ENCODE peak calls at places on chromosomes 11 and 22, in four cellular contexts. V is mammary epithelial cell, Y is IMR-90, B is keratinocyte. Z is an unnamed sample.

GRCh38 chr11:7846003-7846402 is 49.3 kb upstream of the OR5P2 start:
- DNase-seq in V (no peak), Y (peak; percentile 3), B (no peak), Z (no peak)

GRCh38 chr11:117662870-117663269 is 134.1 kb downstream of the DSCAML1 start:
- DNase-seq in V (no peak), Y (no peak), B (no peak), Z (no peak)

GRCh38 chr22:35749808-35750207 is 32.1 kb downstream of the APOL5 start:
- DNase-seq in V (no peak), Y (no peak), B (no peak), Z (no peak)

GRCh38 chr22:20228939-20229272 is 39.2 kb downstream of the RTN4R start:
- DNase-seq in V (no peak), Y (no peak), B (no peak), Z (no peak)

GRCh38 chr11:8567597-8568198 is 26.3 kb downstream of the STK33 start:
- DNase-seq in V (peak; percentile 65), Y (peak; percentile 20), B (peak; percentile 15), Z (no peak)

GRCh38 chr11:114197799-114198500 is 98.2 kb upstream of the NNMT start:
- DNase-seq in V (peak; percentile 14), Y (peak; percentile 71), B (no peak), Z (no peak)

GRCh38 chr11:23181022-23181807 is 320.9 kb upstream of the CCDC179 start:
- DNase-seq in V (no peak), Y (no peak), B (no peak), Z (no peak)

GRCh38 chr11:31656051-31656450 is 146.5 kb downstream of the ELP4 start:
- DNase-seq in V (peak; percentile 29), Y (peak; percentile 9), B (no peak), Z (no peak)

GRCh38 chr22:33166206-33166605 is 108.0 kb upstream of the SYN3 start:
- DNase-seq in V (no peak), Y (no peak), B (no peak), Z (no peak)

GRCh38 chr11:5575159-5575558 is 5.5 kb upstream of the OR52B6 start:
- DNase-seq in V (no peak), Y (no peak), B (no peak), Z (no peak)

GRCh38 chr22:42933783-42934144 is 76.7 kb upstream of the ARFGAP3 start:
- DNase-seq in V (peak; percentile 90), Y (peak; percentile 97), B (no peak), Z (no peak)

GRCh38 chr11:73995731-73996130 is 13.1 kb upstream of the UCP2 start:
- DNase-seq in V (no peak), Y (no peak), B (no peak), Z (peak; percentile 23)

GRCh38 chr11:41351825-41352224 is 107.6 kb downstream of the LRRC4C start:
- DNase-seq in V (no peak), Y (no peak), B (no peak), Z (no peak)

GRCh38 chr11:65436412-65437032 is 13.9 kb downstream of the NEAT1 start:
- DNase-seq in V (no peak), Y (peak; percentile 49), B (no peak), Z (no peak)

GRCh38 chr11:126564588-126564987 is 209.1 kb downstream of the ST3GAL4 start:
- DNase-seq in V (no peak), Y (no peak), B (no peak), Z (no peak)

GRCh38 chr11:122772945-122773344 is 65.4 kb upstream of the CRTAM start:
- DNase-seq in V (no peak), Y (peak; percentile 69), B (no peak), Z (no peak)

GRCh38 chr11:10908215-10908990 is 50.5 kb upstream of the ZBED5 start:
- DNase-seq in V (peak; percentile 80), Y (peak; percentile 93), B (peak; percentile 49), Z (no peak)

GRCh38 chr22:31091106-31091975 is 10.2 kb downstream of the SMTN start:
- DNase-seq in V (no peak), Y (no peak), B (no peak), Z (no peak)

GRCh38 chr11:73565804-73566203 is 32.1 kb downstream of the FAM168A start:
- DNase-seq in V (no peak), Y (no peak), B (no peak), Z (no peak)

GRCh38 chr11:36744375-36745168 is 146.5 kb upstream of the RAG2 start:
- DNase-seq in V (peak; percentile 34), Y (peak; percentile 66), B (peak; percentile 13), Z (peak; percentile 85)

GRCh38 chr11:28760676-28761390 is 652.6 kb downstream of the METTL15 start:
- DNase-seq in V (peak; percentile 45), Y (peak; percentile 27), B (no peak), Z (no peak)

GRCh38 chr22:39724390-39724789 is 153.8 kb downstream of the CACNA1I start:
- DNase-seq in V (no peak), Y (no peak), B (no peak), Z (no peak)

GRCh38 chr11:73931039-73931645 is 19.7 kb upstream of the DNAJB13 start:
- DNase-seq in V (peak; percentile 68), Y (peak; percentile 84), B (no peak), Z (peak; percentile 42)

GRCh38 chr11:14451825-14452224 is 47.8 kb downstream of the COPB1 start:
- DNase-seq in V (no peak), Y (peak; percentile 56), B (no peak), Z (no peak)

GRCh38 chr11:80782135-80782885 is 1341.5 kb upstream of the TENM4 start:
- DNase-seq in V (no peak), Y (no peak), B (no peak), Z (no peak)

GRCh38 chr11:116114198-116114651 is 610.0 kb upstream of the CADM1 start:
- DNase-seq in V (no peak), Y (no peak), B (no peak), Z (no peak)

GRCh38 chr11:5624489-5625278 is at the start of gene TRIM34:
- DNase-seq in V (peak; percentile 76), Y (peak; percentile 62), B (no peak), Z (peak; percentile 76)

GRCh38 chr11:44842219-44842618 is 108.5 kb downstream of the TP53I11 start:
- DNase-seq in V (no peak), Y (peak; percentile 96), B (no peak), Z (no peak)

GRCh38 chr22:38347181-38347943 is 30.1 kb upstream of the CSNK1E start:
- DNase-seq in V (no peak), Y (no peak), B (no peak), Z (no peak)

GRCh38 chr11:61480936-61481335 is 27.6 kb upstream of the LRRC10B start:
- DNase-seq in V (peak; percentile 19), Y (no peak), B (no peak), Z (peak; percentile 7)

GRCh38 chr11:17767301-17767885 is 32.8 kb downstream of the KCNC1 start:
- DNase-seq in V (no peak), Y (no peak), B (no peak), Z (peak; percentile 15)

GRCh38 chr11:71252782-71253730 is 679 bp upstream of the SHANK2 start:
- DNase-seq in V (no peak), Y (peak; percentile 68), B (peak; percentile 28), Z (no peak)

GRCh38 chr11:78424334-78425270 is 7.0 kb upstream of the GAB2 start:
- DNase-seq in V (no peak), Y (peak; percentile 73), B (no peak), Z (peak; percentile 59)

GRCh38 chr11:2769779-2770555 is 70.2 kb upstream of the KCNQ1OT1 start:
- DNase-seq in V (no peak), Y (no peak), B (no peak), Z (peak; percentile 2)

GRCh38 chr11:118071416-118072030 is 5.4 kb upstream of the TMPRSS4 start:
- DNase-seq in V (no peak), Y (no peak), B (no peak), Z (no peak)

GRCh38 chr11:66278396-66279091 is 569 bp downstream of the CNIH2 start:
- DNase-seq in V (no peak), Y (no peak), B (no peak), Z (no peak)

GRCh38 chr22:46757104-46757503 is 5.3 kb upstream of the TBC1D22A start:
- DNase-seq in V (no peak), Y (no peak), B (no peak), Z (no peak)

DNA sequence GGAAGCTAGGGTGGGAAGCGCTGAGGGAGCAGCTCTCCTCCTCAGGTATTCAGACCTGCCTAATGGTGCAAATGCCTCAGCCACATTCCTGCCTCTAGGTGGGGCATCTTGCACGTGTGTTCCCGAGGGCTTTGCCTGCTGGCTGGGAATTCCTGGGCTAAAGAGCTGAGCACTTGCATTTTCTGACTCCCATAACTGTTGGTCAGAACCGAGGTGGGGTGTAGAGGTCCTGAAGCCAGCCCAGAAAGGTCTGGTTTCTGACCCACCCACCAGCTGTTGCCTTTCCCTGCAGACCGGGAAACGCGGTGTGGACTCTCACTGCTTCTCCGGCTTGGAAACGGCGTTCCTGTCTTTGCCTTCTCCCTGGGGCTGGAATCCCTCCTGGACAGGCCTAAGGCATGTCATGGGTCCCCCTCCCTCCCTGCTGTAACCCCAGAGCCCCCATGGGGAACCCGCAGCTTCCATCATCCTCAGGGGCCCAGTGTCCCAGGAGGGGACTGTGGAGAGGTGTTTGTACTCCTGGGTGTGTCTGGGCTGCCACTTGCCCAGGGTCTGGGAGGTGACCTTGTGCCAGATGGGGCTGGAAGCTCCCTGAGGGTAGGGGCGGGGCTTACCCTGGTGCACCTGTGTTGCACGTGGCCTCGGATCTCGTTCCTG is 24.0 kb upstream of the SMIM38 start:
- DNase-seq in V (peak; percentile 78), Y (peak; percentile 70), B (peak; percentile 58), Z (no peak)
- TF ChIP-seq CTCF in V (peak; percentile 90), Y (peak; percentile 86), B (peak; percentile 97), Z (peak; percentile 29)

GRCh38 chr11:35162795-35163194 is 23.8 kb downstream of the CD44 start:
- DNase-seq in V (no peak), Y (peak; percentile 47), B (no peak), Z (no peak)
- H3K9ac ChIP-seq in V (peak overlapping the region; percentile 6), Y (peak overlapping the region; percentile 5), B (no peak overlapping the region), Z (no peak overlapping the region)

GRCh38 chr22:41842996-41843970 is 10.4 kb downstream of the SREBF2 start:
- DNase-seq in V (no peak), Y (no peak), B (no peak), Z (no peak)

GRCh38 chr22:41840216-41840615 is 7.3 kb downstream of the SREBF2 start:
- DNase-seq in V (no peak), Y (no peak), B (no peak), Z (no peak)

GRCh38 chr22:41841085-41841712 is 8.3 kb downstream of the SREBF2 start:
- DNase-seq in V (no peak), Y (no peak), B (no peak), Z (no peak)

GRCh38 chr22:41836551-41836950 is 3.6 kb downstream of the SREBF2 start:
- DNase-seq in V (no peak), Y (no peak), B (no peak), Z (no peak)

GRCh38 chr22:41838842-41839618 is 6.1 kb downstream of the SREBF2 start:
- DNase-seq in V (peak; percentile 94), Y (no peak), B (peak; percentile 63), Z (no peak)
- H3K4me2 ChIP-seq in V (peak overlapping the region; percentile 63), Y (no peak overlapping the region), B (peak overlapping the region; percentile 35), Z (peak overlapping the region; percentile 15)

GRCh38 chr11:390175-390574 is 3.8 kb upstream of the PKP3 start:
- DNase-seq in V (no peak), Y (no peak), B (no peak), Z (no peak)
- TF ChIP-seq CTCF in V (no peak), Y (no peak), B (peak; percentile 67), Z (peak; percentile 29)

DNA sequence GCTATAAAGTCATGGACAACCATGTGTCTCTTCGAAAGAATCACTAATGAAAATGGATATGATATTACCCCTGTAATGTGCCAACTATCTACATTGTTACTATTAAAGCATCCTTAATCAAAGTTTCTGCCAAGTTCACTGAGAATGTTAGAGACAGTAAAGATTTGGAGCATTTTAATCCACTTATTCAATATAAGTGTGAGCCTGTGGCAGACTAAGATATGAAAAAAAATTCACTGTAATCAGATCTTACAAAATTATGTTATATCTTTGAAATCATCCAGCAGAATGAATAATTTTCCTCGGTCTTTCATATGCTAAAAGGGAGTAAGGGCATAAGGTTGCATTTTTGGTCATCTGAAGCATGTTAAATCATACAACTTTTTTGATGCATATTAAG is 49.9 kb downstream of the MAML2 start:
- DNase-seq in V (no peak), Y (no peak), B (no peak), Z (no peak)
- H3K9ac ChIP-seq in V (no peak overlapping the region), Y (no peak overlapping the region), B (no peak overlapping the region), Z (no peak overlapping the region)

Z was measured in DND-41.